ENCODE peak calls at places on chromosomes 2 and 18, in six cellular contexts. E, T, F, P, K and L are unnamed samples.

GRCh38 chr2:67669796-67670195 is 272.7 kb downstream of the ETAA1 start:
- DNase-seq in E (no peak), T (no peak), F (no peak), P (no peak), K (no peak), L (no peak)

GRCh38 chr18:3014501-3015202 is 1.7 kb upstream of the LPIN2 start:
- DNase-seq in E (no peak), T (no peak), F (no peak), P (no peak), K (no peak), L (no peak)

GRCh38 chr2:99180755-99181647 is at the start of the genes MITD1 and MRPL30:
- DNase-seq in E (peak; percentile 96), T (peak; percentile 93), F (peak; percentile 95), P (peak; percentile 95), K (peak; percentile 83), L (peak; percentile 87)

GRCh38 chr2:161710131-161710915 is 86.1 kb downstream of the SLC4A10 start:
- DNase-seq in E (no peak), T (no peak), F (no peak), P (no peak), K (no peak), L (no peak)

GRCh38 chr2:195590866-195591215 is 66.2 kb upstream of the SLC39A10 start:
- DNase-seq in E (peak; percentile 44), T (no peak), F (peak; percentile 37), P (no peak), K (no peak), L (no peak)

GRCh38 chr2:218257390-218257981 is 3.3 kb upstream of the GPBAR1 start:
- DNase-seq in E (no peak), T (no peak), F (peak; percentile 64), P (peak; percentile 70), K (no peak), L (peak; percentile 56)

GRCh38 chr2:75527676-75528075 is 33.1 kb downstream of the EVA1A start:
- DNase-seq in E (no peak), T (no peak), F (no peak), P (no peak), K (no peak), L (no peak)

GRCh38 chr2:195280024-195280423 is 377.0 kb upstream of the SLC39A10 start:
- DNase-seq in E (no peak), T (no peak), F (no peak), P (no peak), K (no peak), L (no peak)

GRCh38 chr2:105777506-105778343 is 33.0 kb downstream of the NCK2 start:
- DNase-seq in E (no peak), T (no peak), F (no peak), P (no peak), K (no peak), L (no peak)

GRCh38 chr2:216855079-216855478 is 4.8 kb downstream of the TNP1 start:
- DNase-seq in E (no peak), T (no peak), F (no peak), P (no peak), K (no peak), L (no peak)

GRCh38 chr2:120656273-120656960 is 79.3 kb upstream of the GLI2 start:
- DNase-seq in E (no peak), T (no peak), F (peak; percentile 30), P (no peak), K (no peak), L (no peak)

GRCh38 chr2:145615626-145616025 is 1095.7 kb upstream of the ZEB2 start:
- DNase-seq in E (no peak), T (no peak), F (no peak), P (no peak), K (no peak), L (no peak)

GRCh38 chr18:9740076-9740475 is 32.0 kb downstream of the RAB31 start:
- DNase-seq in E (no peak), T (no peak), F (no peak), P (no peak), K (no peak), L (no peak)

GRCh38 chr2:56444339-56444738 is 260.5 kb downstream of the CCDC85A start:
- DNase-seq in E (peak; percentile 71), T (peak; percentile 26), F (peak; percentile 22), P (peak; percentile 7), K (no peak), L (no peak)

GRCh38 chr2:234771985-234772774 is 179.6 kb upstream of the SH3BP4 start:
- DNase-seq in E (no peak), T (peak; percentile 39), F (no peak), P (no peak), K (no peak), L (no peak)

GRCh38 chr2:6914829-6915228 is 2.4 kb upstream of the RNF144A start:
- DNase-seq in E (no peak), T (no peak), F (peak; percentile 51), P (no peak), K (no peak), L (no peak)

GRCh38 chr2:127143851-127144782 is 37.2 kb upstream of the BIN1 start:
- DNase-seq in E (no peak), T (no peak), F (no peak), P (no peak), K (no peak), L (no peak)

GRCh38 chr2:147860009-147860408 is 15.2 kb downstream of the ACVR2A start:
- DNase-seq in E (no peak), T (no peak), F (no peak), P (peak; percentile 45), K (no peak), L (no peak)

GRCh38 chr18:21080576-21080975 is 31.0 kb downstream of the ROCK1 start:
- DNase-seq in E (no peak), T (no peak), F (no peak), P (no peak), K (no peak), L (no peak)

DNA sequence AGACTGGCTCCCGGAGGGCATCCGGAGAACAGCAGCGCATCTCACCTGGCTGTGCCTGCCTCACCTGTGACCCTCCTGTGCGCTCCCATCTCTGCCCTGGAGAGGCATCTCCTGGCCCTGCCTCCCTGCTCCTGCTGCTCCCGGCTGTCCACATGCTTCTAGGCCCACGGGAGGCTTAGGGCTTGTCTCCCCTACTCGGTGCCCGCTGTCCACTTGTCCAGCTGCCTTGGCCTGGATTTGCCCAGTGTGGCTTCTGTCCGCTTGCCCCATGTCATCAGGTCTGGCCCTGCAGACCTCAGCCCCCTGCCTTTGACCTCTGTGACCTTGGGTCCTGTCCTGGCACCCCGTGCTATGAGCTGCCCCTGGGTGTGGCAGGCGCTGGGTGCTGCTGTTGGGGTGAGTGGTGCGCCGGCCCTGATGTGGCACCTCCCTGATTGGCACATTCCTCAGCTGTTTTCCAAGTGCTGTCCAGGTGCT is 4.5 kb downstream of the BOK start:
- DNase-seq in E (no peak), T (no peak), F (no peak), P (no peak), K (no peak), L (no peak)
- H3K27me3 ChIP-seq in E (peaks cover 10% of the 10 kb centered on the region), T (no peaks in the 10 kb centered on the region), F (no peaks in the 10 kb centered on the region), P (peaks cover 23% of the 10 kb centered on the region), K (no peaks in the 10 kb centered on the region), L (peaks cover 25% of the 10 kb centered on the region)

GRCh38 chr18:50188652-50189051 is 6.3 kb downstream of the MYO5B start:
- DNase-seq in E (no peak), T (no peak), F (no peak), P (no peak), K (no peak), L (no peak)

GRCh38 chr18:50187659-50188058 is 7.3 kb downstream of the MYO5B start:
- DNase-seq in E (no peak), T (no peak), F (no peak), P (no peak), K (no peak), L (no peak)

GRCh38 chr18:50190926-50191325 is 4.0 kb downstream of the MYO5B start:
- DNase-seq in E (no peak), T (no peak), F (no peak), P (no peak), K (no peak), L (no peak)

GRCh38 chr18:50189160-50189559 is 5.8 kb downstream of the MYO5B start:
- DNase-seq in E (no peak), T (no peak), F (no peak), P (no peak), K (no peak), L (no peak)

GRCh38 chr18:50190236-50190635 is 4.7 kb downstream of the MYO5B start:
- DNase-seq in E (no peak), T (no peak), F (no peak), P (no peak), K (no peak), L (no peak)
- H3K27me3 ChIP-seq in E (peaks cover 12% of the 10 kb centered on the region), T (peaks cover 43% of the 10 kb centered on the region), F (no peaks in the 10 kb centered on the region), P (peaks cover 66% of the 10 kb centered on the region), K (no peaks in the 10 kb centered on the region), L (peaks cover 40% of the 10 kb centered on the region)

DNA sequence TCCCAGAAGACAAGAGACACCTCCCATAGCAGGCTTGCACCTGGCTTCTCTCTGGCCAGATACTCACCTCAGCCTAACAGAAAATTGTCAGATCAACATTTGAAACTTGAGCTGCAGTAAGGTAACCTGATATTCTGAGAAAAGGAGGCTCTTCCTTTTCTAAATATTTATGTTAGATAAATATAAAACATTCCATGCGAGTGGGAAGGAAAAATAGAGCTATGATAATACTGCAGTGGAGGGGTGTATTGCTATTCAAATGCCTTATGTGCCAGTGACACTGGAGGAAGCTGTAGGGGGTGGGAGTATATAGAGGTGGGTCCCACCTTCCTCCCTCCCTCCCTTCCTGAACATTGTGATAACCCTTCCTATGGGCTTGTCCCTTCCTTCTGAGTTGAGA is 515.5 kb upstream of the CHAC2 start:
- DNase-seq in E (no peak), T (no peak), F (no peak), P (no peak), K (no peak), L (no peak)
- H3K27me3 ChIP-seq in E (no peaks in the 10 kb centered on the region), T (no peaks in the 10 kb centered on the region), F (no peaks in the 10 kb centered on the region), P (no peaks in the 10 kb centered on the region), K (no peaks in the 10 kb centered on the region), L (no peaks in the 10 kb centered on the region)

DNA sequence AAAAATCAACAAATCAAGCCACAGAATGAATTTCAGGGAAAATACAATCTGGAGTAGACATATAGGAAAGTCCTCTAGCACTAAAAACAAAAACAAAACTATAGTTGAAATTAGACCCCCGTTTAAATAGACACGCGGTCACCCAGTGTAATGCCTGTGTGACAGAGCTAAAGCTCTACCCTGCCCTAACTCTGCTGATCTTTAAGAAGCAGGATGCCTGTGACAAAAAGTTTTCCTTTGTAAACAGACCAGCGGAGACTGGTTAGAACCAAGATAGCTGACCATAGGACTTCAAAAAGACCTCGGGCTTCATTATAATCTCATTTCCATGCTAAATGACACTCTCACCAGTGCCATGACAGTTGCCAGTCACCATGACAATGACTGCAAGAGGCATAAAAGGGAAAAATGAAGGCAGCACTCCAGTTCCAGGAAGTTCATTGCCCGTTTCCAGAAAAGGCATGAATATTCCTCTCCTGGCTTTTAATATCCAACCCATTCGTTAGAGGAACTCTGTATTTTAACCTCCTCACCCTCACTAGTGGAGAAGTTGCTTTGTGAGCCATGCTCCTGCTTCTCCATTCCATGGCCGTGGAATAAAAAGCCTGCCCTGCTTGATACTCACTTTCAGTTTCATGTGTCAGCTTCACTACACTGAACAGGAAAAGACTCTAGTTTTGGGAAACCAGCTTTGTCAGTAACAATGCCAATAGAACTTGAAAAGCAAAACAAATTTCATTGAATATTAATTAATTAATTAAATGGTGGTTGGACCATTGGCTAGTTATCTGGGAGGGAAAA is 157.1 kb upstream of the COPS8 start:
- DNase-seq in E (peak; percentile 12), T (no peak), F (peak; percentile 23), P (no peak), K (no peak), L (no peak)
- H3K27me3 ChIP-seq in E (no peaks in the 10 kb centered on the region), T (no peaks in the 10 kb centered on the region), F (no peaks in the 10 kb centered on the region), P (no peaks in the 10 kb centered on the region), K (no peaks in the 10 kb centered on the region), L (peaks cover 4% of the 10 kb centered on the region)